ENCODE peak calls at places on chromosomes 5 and 9, in nine cellular contexts. One of them, this sample, is unnamed. For H3K9me3 and H3K4me1, the result is how much of the 10 kb centered on the place peaks cover.

GRCh38 chr5:161685461-161685860 is at the start of gene GABRA6:
- DNase-seq in cardiac muscle cell: no peak
- DNase-seq in HCT116: no peak
- DNase-seq in CD8-positive, alpha-beta T cell: no peak
- DNase-seq in DND-41: no peak
- DNase-seq in uterus: no peak
- DNase-seq in aorta: no peak
- DNase-seq in right lobe of liver: no peak
- DNase-seq in trophoblast cell: no peak
- DNase-seq in this sample: no peak

GRCh38 chr9:113409481-113409880 is 994 bp downstream of the POLE3 start:
- DNase-seq in HCT116: no peak
- DNase-seq in aorta: no peak
- DNase-seq in right lobe of liver: no peak
- DNase-seq in CD8-positive, alpha-beta T cell: no peak
- DNase-seq in cardiac muscle cell: no peak
- DNase-seq in DND-41: no peak
- DNase-seq in uterus: no peak
- DNase-seq in trophoblast cell: no peak
- DNase-seq in this sample: no peak

GRCh38 chr9:972512-973294 is 3.8 kb upstream of the DMRT3 start:
- DNase-seq in trophoblast cell: no peak
- DNase-seq in right lobe of liver: no peak
- DNase-seq in cardiac muscle cell: no peak
- DNase-seq in uterus: no peak
- DNase-seq in HCT116: no peak
- DNase-seq in DND-41: no peak
- DNase-seq in aorta: no peak
- DNase-seq in CD8-positive, alpha-beta T cell: no peak
- DNase-seq in this sample: no peak

GRCh38 chr5:96031811-96032261 is 70.2 kb upstream of the ELL2 start:
- DNase-seq in HCT116: no peak
- DNase-seq in right lobe of liver: no peak
- DNase-seq in CD8-positive, alpha-beta T cell: no peak
- DNase-seq in uterus: no peak
- DNase-seq in DND-41: no peak
- DNase-seq in cardiac muscle cell: peak
- DNase-seq in aorta: no peak
- DNase-seq in trophoblast cell: peak
- DNase-seq in this sample: no peak

GRCh38 chr5:92401492-92401891 is 1018.4 kb upstream of the ARRDC3 start:
- DNase-seq in CD8-positive, alpha-beta T cell: no peak
- DNase-seq in aorta: no peak
- DNase-seq in HCT116: no peak
- DNase-seq in DND-41: no peak
- DNase-seq in trophoblast cell: peak
- DNase-seq in cardiac muscle cell: peak
- DNase-seq in uterus: no peak
- DNase-seq in right lobe of liver: no peak
- DNase-seq in this sample: no peak

GRCh38 chr9:21710792-21711191 is 91.6 kb upstream of the MTAP start:
- DNase-seq in trophoblast cell: no peak
- DNase-seq in cardiac muscle cell: no peak
- DNase-seq in right lobe of liver: no peak
- DNase-seq in CD8-positive, alpha-beta T cell: no peak
- DNase-seq in DND-41: no peak
- DNase-seq in HCT116: no peak
- DNase-seq in aorta: no peak
- DNase-seq in uterus: no peak
- DNase-seq in this sample: no peak

GRCh38 chr5:80141147-80141671 is 106.1 kb downstream of the THBS4 start:
- DNase-seq in trophoblast cell: peak
- DNase-seq in HCT116: no peak
- DNase-seq in cardiac muscle cell: peak
- DNase-seq in CD8-positive, alpha-beta T cell: no peak
- DNase-seq in right lobe of liver: peak
- DNase-seq in DND-41: no peak
- DNase-seq in aorta: peak
- DNase-seq in uterus: peak
- DNase-seq in this sample: peak

GRCh38 chr9:100282388-100282719 is 70.4 kb downstream of the TEX10 start:
- DNase-seq in trophoblast cell: no peak
- DNase-seq in right lobe of liver: no peak
- DNase-seq in HCT116: no peak
- DNase-seq in cardiac muscle cell: no peak
- DNase-seq in aorta: no peak
- DNase-seq in uterus: no peak
- DNase-seq in DND-41: no peak
- DNase-seq in CD8-positive, alpha-beta T cell: no peak
- DNase-seq in this sample: no peak

GRCh38 chr9:102506391-102506790 is 488.7 kb upstream of the CYLC2 start:
- DNase-seq in right lobe of liver: no peak
- DNase-seq in trophoblast cell: no peak
- DNase-seq in DND-41: no peak
- DNase-seq in aorta: no peak
- DNase-seq in cardiac muscle cell: no peak
- DNase-seq in HCT116: no peak
- DNase-seq in CD8-positive, alpha-beta T cell: no peak
- DNase-seq in uterus: no peak
- DNase-seq in this sample: no peak

GRCh38 chr5:153275697-153276096 is 214.8 kb upstream of the GRIA1 start:
- DNase-seq in CD8-positive, alpha-beta T cell: no peak
- DNase-seq in DND-41: no peak
- DNase-seq in right lobe of liver: no peak
- DNase-seq in aorta: no peak
- DNase-seq in cardiac muscle cell: no peak
- DNase-seq in trophoblast cell: no peak
- DNase-seq in uterus: no peak
- DNase-seq in HCT116: no peak
- DNase-seq in this sample: no peak
- H3K9me3 ChIP-seq in CD8-positive, alpha-beta T cell: under half
- H3K9me3 ChIP-seq in DND-41: under half
- H3K9me3 ChIP-seq in right lobe of liver: under half
- H3K9me3 ChIP-seq in aorta: under half
- H3K9me3 ChIP-seq in cardiac muscle cell: under half
- H3K9me3 ChIP-seq in trophoblast cell: under half
- H3K9me3 ChIP-seq in uterus: under half
- H3K9me3 ChIP-seq in HCT116: under half
- H3K9me3 ChIP-seq in this sample: under half

DNA sequence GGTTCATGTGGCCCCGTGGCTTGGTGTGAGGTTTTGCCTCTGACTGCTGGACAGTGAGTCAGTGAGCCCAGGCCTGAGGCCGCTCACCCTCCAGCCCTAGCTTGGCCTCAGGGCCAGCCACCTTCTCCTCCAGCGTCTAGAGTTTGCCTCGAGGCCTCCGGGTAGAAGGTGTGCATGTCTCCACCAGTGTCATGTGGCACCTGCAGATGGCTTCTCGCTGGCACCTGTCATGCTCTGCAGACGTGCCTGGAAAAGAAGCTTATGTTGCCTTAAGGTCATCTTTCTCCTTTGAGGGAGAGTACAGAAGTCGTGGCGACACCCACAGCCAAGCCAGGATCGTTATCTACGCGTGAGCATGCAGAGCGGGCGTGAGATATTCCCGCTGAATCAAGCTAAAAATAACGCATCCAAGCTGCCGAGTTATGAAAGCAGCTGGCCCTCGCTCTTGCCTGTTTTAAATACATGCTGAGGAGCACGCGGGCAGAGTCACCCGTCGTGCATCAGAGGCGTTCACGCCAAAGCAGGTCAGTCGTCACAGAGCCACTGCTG is 79.7 kb upstream of the FCN2 start:
- DNase-seq in trophoblast cell: peak
- DNase-seq in HCT116: no peak
- DNase-seq in uterus: peak
- DNase-seq in aorta: no peak
- DNase-seq in CD8-positive, alpha-beta T cell: no peak
- DNase-seq in DND-41: no peak
- DNase-seq in right lobe of liver: no peak
- DNase-seq in cardiac muscle cell: no peak
- DNase-seq in this sample: no peak
- H3K4me1 ChIP-seq in trophoblast cell: under half
- H3K4me1 ChIP-seq in HCT116: under half
- H3K4me1 ChIP-seq in uterus: under half
- H3K4me1 ChIP-seq in aorta: under half
- H3K4me1 ChIP-seq in CD8-positive, alpha-beta T cell: under half
- H3K4me1 ChIP-seq in DND-41: under half
- H3K4me1 ChIP-seq in right lobe of liver: under half
- H3K4me1 ChIP-seq in cardiac muscle cell: under half
- H3K4me1 ChIP-seq in this sample: under half

GRCh38 chr9:94147776-94148175 is 63.5 kb downstream of the PTPDC1 start:
- DNase-seq in cardiac muscle cell: no peak
- DNase-seq in right lobe of liver: no peak
- DNase-seq in aorta: no peak
- DNase-seq in DND-41: no peak
- DNase-seq in HCT116: no peak
- DNase-seq in trophoblast cell: no peak
- DNase-seq in uterus: no peak
- DNase-seq in CD8-positive, alpha-beta T cell: no peak
- DNase-seq in this sample: no peak

GRCh38 chr9:94140791-94141790 is 56.8 kb downstream of the PTPDC1 start:
- DNase-seq in HCT116: no peak
- DNase-seq in DND-41: no peak
- DNase-seq in cardiac muscle cell: peak
- DNase-seq in CD8-positive, alpha-beta T cell: no peak
- DNase-seq in right lobe of liver: no peak
- DNase-seq in trophoblast cell: peak
- DNase-seq in uterus: no peak
- DNase-seq in aorta: no peak
- DNase-seq in this sample: no peak

GRCh38 chr9:94142353-94142752 is 58.1 kb downstream of the PTPDC1 start:
- DNase-seq in CD8-positive, alpha-beta T cell: no peak
- DNase-seq in HCT116: no peak
- DNase-seq in cardiac muscle cell: no peak
- DNase-seq in aorta: no peak
- DNase-seq in DND-41: no peak
- DNase-seq in right lobe of liver: no peak
- DNase-seq in uterus: no peak
- DNase-seq in trophoblast cell: no peak
- DNase-seq in this sample: no peak

GRCh38 chr9:94145640-94146039 is 61.4 kb downstream of the PTPDC1 start:
- DNase-seq in trophoblast cell: no peak
- DNase-seq in HCT116: no peak
- DNase-seq in right lobe of liver: no peak
- DNase-seq in cardiac muscle cell: peak
- DNase-seq in uterus: no peak
- DNase-seq in DND-41: no peak
- DNase-seq in CD8-positive, alpha-beta T cell: no peak
- DNase-seq in aorta: no peak
- DNase-seq in this sample: no peak

DNA sequence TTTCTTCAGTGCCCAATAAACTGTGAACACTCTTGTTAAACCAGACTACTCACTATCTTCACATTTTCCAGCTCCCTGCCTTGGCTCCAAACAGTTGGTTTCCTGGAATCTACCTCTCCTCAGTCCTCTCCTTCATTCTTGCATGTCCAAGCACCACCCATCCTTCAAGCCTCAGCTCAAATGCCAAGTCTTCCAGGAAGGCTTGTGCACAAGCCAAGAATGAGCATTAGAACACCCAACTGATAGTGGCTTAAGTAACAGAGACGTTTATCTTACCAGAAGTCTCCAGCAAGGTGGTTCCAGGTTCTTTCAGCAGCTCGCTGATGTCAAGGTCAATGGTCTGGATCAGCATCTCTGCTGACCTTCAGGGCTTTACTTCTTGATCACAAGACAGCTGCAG is 60.1 kb downstream of the PTPDC1 start:
- DNase-seq in CD8-positive, alpha-beta T cell: no peak
- DNase-seq in trophoblast cell: no peak
- DNase-seq in uterus: no peak
- DNase-seq in cardiac muscle cell: peak
- DNase-seq in aorta: no peak
- DNase-seq in HCT116: no peak
- DNase-seq in DND-41: no peak
- DNase-seq in right lobe of liver: no peak
- DNase-seq in this sample: no peak
- H3K27ac ChIP-seq in CD8-positive, alpha-beta T cell: no peak
- H3K27ac ChIP-seq in trophoblast cell: no peak
- H3K27ac ChIP-seq in uterus: no peak
- H3K27ac ChIP-seq in cardiac muscle cell: no peak
- H3K27ac ChIP-seq in aorta: no peak
- H3K27ac ChIP-seq in HCT116: no peak
- H3K27ac ChIP-seq in DND-41: no peak
- H3K27ac ChIP-seq in right lobe of liver: no peak
- H3K27ac ChIP-seq in this sample: no peak

GRCh38 chr5:13378073-13378472 is 566.4 kb downstream of the DNAH5 start:
- DNase-seq in CD8-positive, alpha-beta T cell: no peak
- DNase-seq in uterus: no peak
- DNase-seq in DND-41: no peak
- DNase-seq in right lobe of liver: no peak
- DNase-seq in HCT116: no peak
- DNase-seq in aorta: no peak
- DNase-seq in cardiac muscle cell: no peak
- DNase-seq in trophoblast cell: no peak
- DNase-seq in this sample: no peak
- H3K9me3 ChIP-seq in CD8-positive, alpha-beta T cell: under half
- H3K9me3 ChIP-seq in uterus: under half
- H3K9me3 ChIP-seq in DND-41: under half
- H3K9me3 ChIP-seq in right lobe of liver: under half
- H3K9me3 ChIP-seq in HCT116: under half
- H3K9me3 ChIP-seq in aorta: under half
- H3K9me3 ChIP-seq in cardiac muscle cell: under half
- H3K9me3 ChIP-seq in trophoblast cell: under half
- H3K9me3 ChIP-seq in this sample: under half

DNA sequence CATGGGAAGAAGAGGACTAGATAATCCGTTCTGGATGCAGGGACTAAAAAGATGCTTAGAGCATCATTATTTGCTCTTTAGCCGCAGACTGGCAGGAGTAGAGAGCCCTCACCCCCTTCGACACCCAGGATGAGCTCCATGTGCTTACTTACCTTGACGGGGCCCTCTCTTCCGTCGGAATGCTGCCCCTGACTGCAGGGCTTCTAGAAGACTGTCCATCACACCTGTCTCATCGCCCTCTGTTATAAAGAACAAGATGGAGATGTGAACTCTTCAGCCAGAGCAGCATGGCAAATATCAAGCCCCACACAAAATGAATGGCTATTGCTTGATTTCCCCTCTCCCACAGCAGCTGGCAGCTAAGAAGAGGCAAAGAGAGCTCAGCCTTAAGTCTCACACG is 35.1 kb downstream of the PCDHGC5 start:
- DNase-seq in uterus: no peak
- DNase-seq in CD8-positive, alpha-beta T cell: no peak
- DNase-seq in HCT116: no peak
- DNase-seq in right lobe of liver: no peak
- DNase-seq in DND-41: no peak
- DNase-seq in trophoblast cell: no peak
- DNase-seq in cardiac muscle cell: no peak
- DNase-seq in aorta: no peak
- DNase-seq in this sample: no peak
- H3K4me1 ChIP-seq in uterus: under half
- H3K4me1 ChIP-seq in CD8-positive, alpha-beta T cell: under half
- H3K4me1 ChIP-seq in HCT116: half or more
- H3K4me1 ChIP-seq in right lobe of liver: under half
- H3K4me1 ChIP-seq in DND-41: under half
- H3K4me1 ChIP-seq in trophoblast cell: under half
- H3K4me1 ChIP-seq in cardiac muscle cell: under half
- H3K4me1 ChIP-seq in aorta: under half
- H3K4me1 ChIP-seq in this sample: under half